ENCODE peak calls at places on chromosomes 3 and 15, in six cellular contexts. One of them, this sample, is unnamed. For H3K4me1, the result is how much of the 10 kb centered on the place peaks cover.

GRCh38 chr3:29313074-29313473 is 32.2 kb downstream of the RBMS3 start:
- DNase-seq in HepG2: no peak
- DNase-seq in right cardiac atrium: no peak
- DNase-seq in OCI-LY7: no peak
- DNase-seq in mucosa of descending colon: no peak
- DNase-seq in CD8-positive, alpha-beta memory T cell: no peak
- DNase-seq in this sample: no peak

GRCh38 chr3:131960324-131960723 is 74.5 kb downstream of the CPNE4 start:
- DNase-seq in HepG2: no peak
- DNase-seq in right cardiac atrium: no peak
- DNase-seq in OCI-LY7: no peak
- DNase-seq in mucosa of descending colon: no peak
- DNase-seq in CD8-positive, alpha-beta memory T cell: no peak
- DNase-seq in this sample: no peak

GRCh38 chr15:99361541-99362185 is 110.4 kb downstream of the LRRC28 start:
- DNase-seq in HepG2: no peak
- DNase-seq in right cardiac atrium: no peak
- DNase-seq in OCI-LY7: peak
- DNase-seq in mucosa of descending colon: no peak
- DNase-seq in CD8-positive, alpha-beta memory T cell: no peak
- DNase-seq in this sample: no peak

GRCh38 chr15:95162069-95162468 is 930.7 kb downstream of the MCTP2 start:
- DNase-seq in HepG2: no peak
- DNase-seq in right cardiac atrium: no peak
- DNase-seq in OCI-LY7: no peak
- DNase-seq in mucosa of descending colon: no peak
- DNase-seq in CD8-positive, alpha-beta memory T cell: no peak
- DNase-seq in this sample: no peak

GRCh38 chr3:2420919-2421318 is 322.3 kb downstream of the CNTN4 start:
- DNase-seq in HepG2: no peak
- DNase-seq in right cardiac atrium: no peak
- DNase-seq in OCI-LY7: no peak
- DNase-seq in mucosa of descending colon: no peak
- DNase-seq in CD8-positive, alpha-beta memory T cell: no peak
- DNase-seq in this sample: no peak

GRCh38 chr3:123068227-123069020 is 1.6 kb downstream of the PDIA5 start:
- DNase-seq in HepG2: peak
- DNase-seq in right cardiac atrium: no peak
- DNase-seq in OCI-LY7: no peak
- DNase-seq in mucosa of descending colon: no peak
- DNase-seq in CD8-positive, alpha-beta memory T cell: no peak
- DNase-seq in this sample: no peak

GRCh38 chr3:19688767-19689166 is 245.2 kb downstream of the EFHB start:
- DNase-seq in HepG2: no peak
- DNase-seq in right cardiac atrium: no peak
- DNase-seq in OCI-LY7: peak
- DNase-seq in mucosa of descending colon: no peak
- DNase-seq in CD8-positive, alpha-beta memory T cell: no peak
- DNase-seq in this sample: no peak

GRCh38 chr15:29568840-29569532 is 253.3 kb downstream of the TJP1 start:
- DNase-seq in HepG2: peak
- DNase-seq in right cardiac atrium: no peak
- DNase-seq in OCI-LY7: peak
- DNase-seq in mucosa of descending colon: peak
- DNase-seq in CD8-positive, alpha-beta memory T cell: no peak
- DNase-seq in this sample: peak

GRCh38 chr3:144104146-144104545 is 132.5 kb downstream of the DIPK2A start:
- DNase-seq in HepG2: no peak
- DNase-seq in right cardiac atrium: no peak
- DNase-seq in OCI-LY7: no peak
- DNase-seq in mucosa of descending colon: no peak
- DNase-seq in CD8-positive, alpha-beta memory T cell: no peak
- DNase-seq in this sample: no peak

GRCh38 chr3:150414273-150414672 is 6.2 kb downstream of the TSC22D2 start:
- DNase-seq in HepG2: peak
- DNase-seq in right cardiac atrium: no peak
- DNase-seq in OCI-LY7: peak
- DNase-seq in mucosa of descending colon: no peak
- DNase-seq in CD8-positive, alpha-beta memory T cell: no peak
- DNase-seq in this sample: no peak

GRCh38 chr3:150411971-150412370 is 3.9 kb downstream of the TSC22D2 start:
- DNase-seq in HepG2: no peak
- DNase-seq in right cardiac atrium: no peak
- DNase-seq in OCI-LY7: no peak
- DNase-seq in mucosa of descending colon: no peak
- DNase-seq in CD8-positive, alpha-beta memory T cell: no peak
- DNase-seq in this sample: no peak

GRCh38 chr3:150412599-150413069 is 4.5 kb downstream of the TSC22D2 start:
- DNase-seq in HepG2: peak
- DNase-seq in right cardiac atrium: no peak
- DNase-seq in OCI-LY7: peak
- DNase-seq in mucosa of descending colon: no peak
- DNase-seq in CD8-positive, alpha-beta memory T cell: no peak
- DNase-seq in this sample: no peak

GRCh38 chr3:150411106-150411460 is 3.0 kb downstream of the TSC22D2 start:
- DNase-seq in HepG2: no peak
- DNase-seq in right cardiac atrium: no peak
- DNase-seq in OCI-LY7: no peak
- DNase-seq in mucosa of descending colon: no peak
- DNase-seq in CD8-positive, alpha-beta memory T cell: no peak
- DNase-seq in this sample: no peak

DNA sequence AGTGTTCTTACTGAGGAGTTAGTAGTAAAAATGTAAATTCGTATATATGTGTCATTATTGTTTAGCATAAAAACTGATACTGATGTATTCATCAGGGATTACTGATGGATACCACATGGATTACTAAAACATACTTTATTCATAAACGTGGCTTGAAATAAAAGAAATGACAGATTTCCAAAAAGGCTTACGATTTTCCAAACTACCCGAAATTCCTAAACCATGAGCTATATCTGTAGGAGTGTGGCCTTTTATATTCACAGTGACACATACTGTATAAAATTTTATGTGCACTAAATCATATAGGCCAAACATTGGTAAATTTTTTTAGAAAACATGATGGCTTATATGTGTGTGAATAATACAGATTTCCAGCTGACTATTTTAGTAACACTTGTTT is 6.9 kb downstream of the TSC22D2 start:
- DNase-seq in HepG2: no peak
- DNase-seq in right cardiac atrium: no peak
- DNase-seq in OCI-LY7: no peak
- DNase-seq in mucosa of descending colon: no peak
- DNase-seq in CD8-positive, alpha-beta memory T cell: no peak
- DNase-seq in this sample: no peak
- H3K4me1 ChIP-seq in HepG2: under half
- H3K4me1 ChIP-seq in right cardiac atrium: under half
- H3K4me1 ChIP-seq in OCI-LY7: under half
- H3K4me1 ChIP-seq in mucosa of descending colon: under half
- H3K4me1 ChIP-seq in CD8-positive, alpha-beta memory T cell: half or more
- H3K4me1 ChIP-seq in this sample: under half

GRCh38 chr3:149739396-149739795 is 12.9 kb downstream of the COMMD2 start:
- DNase-seq in HepG2: peak
- DNase-seq in right cardiac atrium: no peak
- DNase-seq in OCI-LY7: no peak
- DNase-seq in mucosa of descending colon: no peak
- DNase-seq in CD8-positive, alpha-beta memory T cell: no peak
- DNase-seq in this sample: no peak
- H3K4me1 ChIP-seq in HepG2: under half
- H3K4me1 ChIP-seq in right cardiac atrium: under half
- H3K4me1 ChIP-seq in OCI-LY7: under half
- H3K4me1 ChIP-seq in mucosa of descending colon: under half
- H3K4me1 ChIP-seq in CD8-positive, alpha-beta memory T cell: under half
- H3K4me1 ChIP-seq in this sample: under half

DNA sequence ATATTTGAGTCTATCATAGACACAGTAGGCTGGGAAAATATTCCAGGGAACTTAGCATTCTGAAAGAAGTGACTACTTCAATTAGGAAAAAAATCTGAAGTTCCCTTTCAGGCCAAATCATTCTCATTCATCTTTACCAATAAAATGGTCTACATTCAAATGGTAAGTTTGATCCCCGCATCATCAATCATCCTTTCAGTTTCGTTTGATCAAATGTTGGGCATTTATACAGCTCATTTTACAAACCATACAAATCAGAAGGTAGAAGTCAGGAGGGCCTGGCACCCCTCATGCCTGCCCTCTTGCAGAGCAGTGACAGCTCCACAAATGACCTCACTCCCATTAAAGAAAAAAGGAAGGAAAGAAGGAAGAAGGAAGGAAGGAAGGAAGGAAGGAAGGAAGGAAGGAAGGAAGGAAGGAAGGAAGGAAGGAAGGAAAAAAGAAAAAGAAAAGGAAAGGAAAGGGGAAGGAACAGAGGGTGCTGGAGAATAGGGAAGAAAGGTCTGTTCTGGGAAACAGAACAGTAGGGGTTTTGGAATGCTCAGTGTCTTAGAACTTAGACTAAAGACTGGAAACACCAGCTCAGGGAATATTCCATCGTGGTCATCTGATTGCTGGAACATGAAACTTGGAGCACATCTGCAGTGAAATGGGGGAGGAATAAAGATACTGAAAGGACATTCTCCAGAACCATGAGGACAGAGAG is 86.1 kb downstream of the XXYLT1 start:
- DNase-seq in HepG2: no peak
- DNase-seq in right cardiac atrium: no peak
- DNase-seq in OCI-LY7: no peak
- DNase-seq in mucosa of descending colon: no peak
- DNase-seq in CD8-positive, alpha-beta memory T cell: no peak
- DNase-seq in this sample: no peak
- H3K4me1 ChIP-seq in HepG2: half or more
- H3K4me1 ChIP-seq in right cardiac atrium: under half
- H3K4me1 ChIP-seq in OCI-LY7: under half
- H3K4me1 ChIP-seq in mucosa of descending colon: under half
- H3K4me1 ChIP-seq in CD8-positive, alpha-beta memory T cell: under half
- H3K4me1 ChIP-seq in this sample: under half

DNA sequence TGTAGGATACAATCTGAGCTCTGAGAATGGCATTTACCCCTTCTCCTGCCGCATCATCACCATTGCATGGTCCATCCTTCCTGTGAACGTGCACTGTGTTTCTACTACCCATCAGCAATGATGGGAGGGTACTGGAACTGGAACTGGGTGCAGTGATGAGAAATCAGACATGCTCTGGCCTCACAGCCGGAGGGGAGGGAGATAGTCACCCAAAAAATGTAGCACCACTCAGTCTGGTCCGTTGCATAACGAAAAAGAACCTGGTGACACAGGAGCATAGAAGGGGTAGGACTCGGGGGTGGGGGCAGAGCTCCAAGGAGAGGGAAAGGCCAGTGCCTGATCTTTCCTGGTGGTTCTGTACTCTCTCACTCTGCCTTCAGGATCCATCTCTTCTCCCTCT is 205.0 kb downstream of the RPLP1 start:
- DNase-seq in HepG2: no peak
- DNase-seq in right cardiac atrium: no peak
- DNase-seq in OCI-LY7: no peak
- DNase-seq in mucosa of descending colon: no peak
- DNase-seq in CD8-positive, alpha-beta memory T cell: no peak
- DNase-seq in this sample: no peak
- H3K4me1 ChIP-seq in HepG2: under half
- H3K4me1 ChIP-seq in right cardiac atrium: under half
- H3K4me1 ChIP-seq in OCI-LY7: under half
- H3K4me1 ChIP-seq in mucosa of descending colon: under half
- H3K4me1 ChIP-seq in CD8-positive, alpha-beta memory T cell: under half
- H3K4me1 ChIP-seq in this sample: under half

GRCh38 chr15:40093224-40093842 is 15.3 kb downstream of the BMF start:
- DNase-seq in HepG2: no peak
- DNase-seq in right cardiac atrium: no peak
- DNase-seq in OCI-LY7: peak
- DNase-seq in mucosa of descending colon: no peak
- DNase-seq in CD8-positive, alpha-beta memory T cell: no peak
- DNase-seq in this sample: no peak
- H3K4me1 ChIP-seq in HepG2: half or more
- H3K4me1 ChIP-seq in right cardiac atrium: under half
- H3K4me1 ChIP-seq in OCI-LY7: half or more
- H3K4me1 ChIP-seq in mucosa of descending colon: half or more
- H3K4me1 ChIP-seq in CD8-positive, alpha-beta memory T cell: under half
- H3K4me1 ChIP-seq in this sample: under half

GRCh38 chr3:45692866-45693265 is 3.7 kb downstream of the SACM1L start:
- DNase-seq in HepG2: no peak
- DNase-seq in right cardiac atrium: no peak
- DNase-seq in OCI-LY7: no peak
- DNase-seq in mucosa of descending colon: no peak
- DNase-seq in CD8-positive, alpha-beta memory T cell: no peak
- DNase-seq in this sample: no peak
- H3K4me1 ChIP-seq in HepG2: under half
- H3K4me1 ChIP-seq in right cardiac atrium: under half
- H3K4me1 ChIP-seq in OCI-LY7: under half
- H3K4me1 ChIP-seq in mucosa of descending colon: under half
- H3K4me1 ChIP-seq in CD8-positive, alpha-beta memory T cell: half or more
- H3K4me1 ChIP-seq in this sample: under half

DNA sequence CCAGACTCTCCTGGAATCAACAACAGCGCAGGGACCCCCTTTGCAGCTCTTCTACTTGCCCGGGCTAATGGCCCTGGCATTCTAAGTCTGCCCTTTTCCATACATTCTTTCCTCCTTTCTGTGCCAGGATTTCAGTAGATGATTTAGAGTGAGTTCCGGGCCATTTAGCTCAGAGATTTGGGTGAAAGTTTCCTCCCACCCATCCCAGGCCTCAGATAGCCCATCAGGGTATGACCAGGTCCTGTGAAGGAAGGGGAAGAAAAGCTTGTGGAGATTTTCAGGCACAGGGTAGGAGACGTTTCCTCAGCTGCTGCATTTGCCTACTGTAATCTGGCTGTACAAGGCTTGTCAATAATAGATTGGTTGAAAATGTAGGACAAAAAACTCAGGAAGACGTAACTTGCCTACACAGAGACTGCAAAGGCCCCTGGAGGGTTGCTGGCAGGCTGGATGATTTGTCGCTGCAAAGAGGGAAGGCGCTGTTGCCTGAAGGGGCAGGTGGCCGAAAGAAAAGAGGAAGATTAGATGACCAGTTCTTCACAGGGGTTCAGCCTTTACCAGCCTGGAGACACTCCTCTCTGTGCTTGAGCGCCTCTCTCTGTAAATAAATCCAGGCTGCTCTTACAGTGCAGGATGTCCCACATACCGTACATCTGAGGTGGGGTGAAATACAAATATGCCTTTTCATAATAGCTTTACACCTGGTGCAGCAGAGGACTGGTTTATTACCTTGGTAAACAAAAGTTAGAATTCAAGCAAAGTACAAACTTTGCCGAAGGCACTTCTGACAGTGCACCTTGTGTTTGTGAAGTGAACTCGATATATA is 63.4 kb upstream of the BCL6 start:
- DNase-seq in HepG2: peak
- DNase-seq in right cardiac atrium: no peak
- DNase-seq in OCI-LY7: peak
- DNase-seq in mucosa of descending colon: no peak
- DNase-seq in CD8-positive, alpha-beta memory T cell: no peak
- DNase-seq in this sample: no peak
- H3K4me1 ChIP-seq in HepG2: under half
- H3K4me1 ChIP-seq in right cardiac atrium: under half
- H3K4me1 ChIP-seq in OCI-LY7: half or more
- H3K4me1 ChIP-seq in mucosa of descending colon: under half
- H3K4me1 ChIP-seq in CD8-positive, alpha-beta memory T cell: under half
- H3K4me1 ChIP-seq in this sample: under half

This sample was measured in pancreas.